ENCODE peak calls at places on chromosomes 3 and 15, in five cellular contexts. One of them, this sample, is unnamed.

GRCh38 chr3:45153658-45154437 is 7.7 kb upstream of the CDCP1 start:
- DNase-seq in lower lobe of right lung: no peak
- DNase-seq in naive thymus-derived CD4-positive, alpha-beta T cell: no peak
- DNase-seq in thyroid gland: no peak
- DNase-seq in stomach: no peak
- DNase-seq in this sample: no peak

GRCh38 chr3:42836545-42837123 is 27.4 kb downstream of the ACKR2 start:
- DNase-seq in lower lobe of right lung: no peak
- DNase-seq in naive thymus-derived CD4-positive, alpha-beta T cell: no peak
- DNase-seq in thyroid gland: no peak
- DNase-seq in stomach: no peak
- DNase-seq in this sample: no peak

GRCh38 chr3:121642601-121643314 is 17.9 kb downstream of the HCLS1 start:
- DNase-seq in lower lobe of right lung: no peak
- DNase-seq in naive thymus-derived CD4-positive, alpha-beta T cell: no peak
- DNase-seq in thyroid gland: no peak
- DNase-seq in stomach: no peak
- DNase-seq in this sample: no peak

GRCh38 chr3:113541519-113541918 is 9.2 kb downstream of the SIDT1 start:
- DNase-seq in lower lobe of right lung: no peak
- DNase-seq in naive thymus-derived CD4-positive, alpha-beta T cell: no peak
- DNase-seq in thyroid gland: no peak
- DNase-seq in stomach: no peak
- DNase-seq in this sample: no peak

GRCh38 chr3:108113975-108114374 is 23.1 kb upstream of the CD47 start:
- DNase-seq in lower lobe of right lung: no peak
- DNase-seq in naive thymus-derived CD4-positive, alpha-beta T cell: no peak
- DNase-seq in thyroid gland: no peak
- DNase-seq in stomach: no peak
- DNase-seq in this sample: no peak

GRCh38 chr3:150391200-150391599 is 16.9 kb upstream of the TSC22D2 start:
- DNase-seq in lower lobe of right lung: no peak
- DNase-seq in naive thymus-derived CD4-positive, alpha-beta T cell: no peak
- DNase-seq in thyroid gland: no peak
- DNase-seq in stomach: no peak
- DNase-seq in this sample: no peak

GRCh38 chr3:37349640-37350039 is 175.3 kb upstream of the LRRFIP2 start:
- DNase-seq in lower lobe of right lung: no peak
- DNase-seq in naive thymus-derived CD4-positive, alpha-beta T cell: no peak
- DNase-seq in thyroid gland: no peak
- DNase-seq in stomach: no peak
- DNase-seq in this sample: no peak

GRCh38 chr3:122299222-122299621 is 25.8 kb upstream of the CSTA start:
- DNase-seq in lower lobe of right lung: no peak
- DNase-seq in naive thymus-derived CD4-positive, alpha-beta T cell: no peak
- DNase-seq in thyroid gland: no peak
- DNase-seq in stomach: no peak
- DNase-seq in this sample: no peak

GRCh38 chr3:161345023-161345422 is 26.3 kb downstream of the SPTSSB start:
- DNase-seq in lower lobe of right lung: no peak
- DNase-seq in naive thymus-derived CD4-positive, alpha-beta T cell: no peak
- DNase-seq in thyroid gland: no peak
- DNase-seq in stomach: no peak
- DNase-seq in this sample: no peak

GRCh38 chr15:99677540-99678134 is 55.6 kb downstream of the LYSMD4 start:
- DNase-seq in lower lobe of right lung: no peak
- DNase-seq in naive thymus-derived CD4-positive, alpha-beta T cell: no peak
- DNase-seq in thyroid gland: no peak
- DNase-seq in stomach: no peak
- DNase-seq in this sample: no peak

GRCh38 chr3:112061152-112061551 is 25.0 kb upstream of the C3orf52 start:
- DNase-seq in lower lobe of right lung: no peak
- DNase-seq in naive thymus-derived CD4-positive, alpha-beta T cell: no peak
- DNase-seq in thyroid gland: peak; percentile 70
- DNase-seq in stomach: no peak
- DNase-seq in this sample: no peak

GRCh38 chr3:8576436-8576835 is 68.2 kb downstream of the SSUH2 start:
- DNase-seq in lower lobe of right lung: no peak
- DNase-seq in naive thymus-derived CD4-positive, alpha-beta T cell: no peak
- DNase-seq in thyroid gland: no peak
- DNase-seq in stomach: no peak
- DNase-seq in this sample: no peak

GRCh38 chr15:84604804-84605203 is 4.0 kb downstream of the ZSCAN2 start:
- DNase-seq in lower lobe of right lung: no peak
- DNase-seq in naive thymus-derived CD4-positive, alpha-beta T cell: no peak
- DNase-seq in thyroid gland: no peak
- DNase-seq in stomach: no peak
- DNase-seq in this sample: peak; percentile 8

GRCh38 chr15:48494646-48495045 is 150.9 kb downstream of the FBN1 start:
- DNase-seq in lower lobe of right lung: no peak
- DNase-seq in naive thymus-derived CD4-positive, alpha-beta T cell: no peak
- DNase-seq in thyroid gland: no peak
- DNase-seq in stomach: no peak
- DNase-seq in this sample: no peak

GRCh38 chr3:32421185-32421584 is 29.5 kb downstream of the CMTM7 start:
- DNase-seq in lower lobe of right lung: no peak
- DNase-seq in naive thymus-derived CD4-positive, alpha-beta T cell: no peak
- DNase-seq in thyroid gland: peak; percentile 40
- DNase-seq in stomach: no peak
- DNase-seq in this sample: no peak

GRCh38 chr15:77538793-77539487 is 93.8 kb downstream of the LINGO1 start:
- DNase-seq in lower lobe of right lung: peak; percentile 93
- DNase-seq in naive thymus-derived CD4-positive, alpha-beta T cell: no peak
- DNase-seq in thyroid gland: peak; percentile 97
- DNase-seq in stomach: peak; percentile 96
- DNase-seq in this sample: no peak

GRCh38 chr3:77179762-77180161 is 139.9 kb downstream of the ROBO2 start:
- DNase-seq in lower lobe of right lung: no peak
- DNase-seq in naive thymus-derived CD4-positive, alpha-beta T cell: no peak
- DNase-seq in thyroid gland: no peak
- DNase-seq in stomach: no peak
- DNase-seq in this sample: no peak

GRCh38 chr15:98292442-98293240 is 332.1 kb downstream of the ARRDC4 start:
- DNase-seq in lower lobe of right lung: no peak
- DNase-seq in naive thymus-derived CD4-positive, alpha-beta T cell: no peak
- DNase-seq in thyroid gland: peak; percentile 41
- DNase-seq in stomach: peak; percentile 38
- DNase-seq in this sample: no peak

GRCh38 chr15:94840794-94841587 is 609.6 kb downstream of the MCTP2 start:
- DNase-seq in lower lobe of right lung: no peak
- DNase-seq in naive thymus-derived CD4-positive, alpha-beta T cell: no peak
- DNase-seq in thyroid gland: no peak
- DNase-seq in stomach: no peak
- DNase-seq in this sample: no peak

GRCh38 chr3:111794701-111795100 is 64.4 kb upstream of the PHLDB2 start:
- DNase-seq in lower lobe of right lung: no peak
- DNase-seq in naive thymus-derived CD4-positive, alpha-beta T cell: no peak
- DNase-seq in thyroid gland: no peak
- DNase-seq in stomach: no peak
- DNase-seq in this sample: no peak

GRCh38 chr3:193660698-193661400 is 67.8 kb downstream of the OPA1 start:
- DNase-seq in lower lobe of right lung: no peak
- DNase-seq in naive thymus-derived CD4-positive, alpha-beta T cell: no peak
- DNase-seq in thyroid gland: no peak
- DNase-seq in stomach: no peak
- DNase-seq in this sample: no peak

GRCh38 chr15:71752604-71753289 is 57.6 kb upstream of the NR2E3 start:
- DNase-seq in lower lobe of right lung: no peak
- DNase-seq in naive thymus-derived CD4-positive, alpha-beta T cell: no peak
- DNase-seq in thyroid gland: peak; percentile 25
- DNase-seq in stomach: no peak
- DNase-seq in this sample: no peak

GRCh38 chr3:190581041-190581501 is 67.2 kb downstream of the IL1RAP start:
- DNase-seq in lower lobe of right lung: no peak
- DNase-seq in naive thymus-derived CD4-positive, alpha-beta T cell: no peak
- DNase-seq in thyroid gland: no peak
- DNase-seq in stomach: no peak
- DNase-seq in this sample: no peak

GRCh38 chr3:144164352-144164751 is 192.7 kb downstream of the DIPK2A start:
- DNase-seq in lower lobe of right lung: no peak
- DNase-seq in naive thymus-derived CD4-positive, alpha-beta T cell: no peak
- DNase-seq in thyroid gland: no peak
- DNase-seq in stomach: no peak
- DNase-seq in this sample: no peak

GRCh38 chr15:101001796-101002195 is 82.6 kb downstream of the LRRK1 start:
- DNase-seq in lower lobe of right lung: no peak
- DNase-seq in naive thymus-derived CD4-positive, alpha-beta T cell: no peak
- DNase-seq in thyroid gland: no peak
- DNase-seq in stomach: no peak
- DNase-seq in this sample: no peak

GRCh38 chr3:50327129-50327528 is 894 bp downstream of the TUSC2 start:
- DNase-seq in lower lobe of right lung: no peak
- DNase-seq in naive thymus-derived CD4-positive, alpha-beta T cell: no peak
- DNase-seq in thyroid gland: no peak
- DNase-seq in stomach: no peak
- DNase-seq in this sample: no peak
- H3K4me1 ChIP-seq in lower lobe of right lung: peaks cover 59% of the 10 kb centered on the region
- H3K4me1 ChIP-seq in naive thymus-derived CD4-positive, alpha-beta T cell: peaks cover 11% of the 10 kb centered on the region
- H3K4me1 ChIP-seq in thyroid gland: peaks cover 15% of the 10 kb centered on the region
- H3K4me1 ChIP-seq in stomach: peaks cover 74% of the 10 kb centered on the region
- H3K4me1 ChIP-seq in this sample: peaks cover 17% of the 10 kb centered on the region

GRCh38 chr3:197800379-197800778 is 9.3 kb downstream of the LRCH3 start:
- DNase-seq in lower lobe of right lung: no peak
- DNase-seq in naive thymus-derived CD4-positive, alpha-beta T cell: no peak
- DNase-seq in thyroid gland: no peak
- DNase-seq in stomach: no peak
- DNase-seq in this sample: no peak

GRCh38 chr3:197801801-197802504 is 10.9 kb downstream of the LRCH3 start:
- DNase-seq in lower lobe of right lung: no peak
- DNase-seq in naive thymus-derived CD4-positive, alpha-beta T cell: peak; percentile 34
- DNase-seq in thyroid gland: no peak
- DNase-seq in stomach: no peak
- DNase-seq in this sample: no peak

GRCh38 chr3:197796087-197796486 is 5.0 kb downstream of the LRCH3 start:
- DNase-seq in lower lobe of right lung: no peak
- DNase-seq in naive thymus-derived CD4-positive, alpha-beta T cell: no peak
- DNase-seq in thyroid gland: no peak
- DNase-seq in stomach: no peak
- DNase-seq in this sample: no peak

GRCh38 chr3:197795200-197795599 is 4.1 kb downstream of the LRCH3 start:
- DNase-seq in lower lobe of right lung: no peak
- DNase-seq in naive thymus-derived CD4-positive, alpha-beta T cell: no peak
- DNase-seq in thyroid gland: no peak
- DNase-seq in stomach: no peak
- DNase-seq in this sample: no peak

DNA sequence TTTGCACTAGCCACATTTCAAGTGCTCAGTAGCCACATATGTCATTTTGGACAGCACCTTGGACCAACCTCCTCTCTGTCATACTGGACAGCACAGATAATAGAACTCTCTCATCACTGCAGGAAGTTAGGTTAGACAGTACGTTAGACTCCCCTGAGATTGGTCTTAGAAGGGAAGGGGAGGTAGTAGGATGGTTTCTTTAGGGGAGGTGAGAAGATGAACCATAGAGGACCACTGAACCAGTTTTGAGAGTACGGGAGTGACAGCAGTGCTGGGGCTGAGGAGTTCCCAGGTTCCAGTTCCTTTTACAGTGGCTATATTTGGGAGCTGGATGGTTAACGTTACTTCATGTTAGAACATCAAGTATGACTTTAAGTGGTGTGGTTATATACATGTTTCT is 7.8 kb downstream of the LRCH3 start:
- DNase-seq in lower lobe of right lung: no peak
- DNase-seq in naive thymus-derived CD4-positive, alpha-beta T cell: no peak
- DNase-seq in thyroid gland: no peak
- DNase-seq in stomach: no peak
- DNase-seq in this sample: no peak
- H3K4me3 ChIP-seq in lower lobe of right lung: no peak overlapping the region
- H3K4me3 ChIP-seq in naive thymus-derived CD4-positive, alpha-beta T cell: no peak overlapping the region
- H3K4me3 ChIP-seq in thyroid gland: no peak overlapping the region
- H3K4me3 ChIP-seq in stomach: no peak overlapping the region
- H3K4me3 ChIP-seq in this sample: no peak overlapping the region

GRCh38 chr3:118478706-118479276 is 555.9 kb downstream of the IGSF11 start:
- DNase-seq in lower lobe of right lung: no peak
- DNase-seq in naive thymus-derived CD4-positive, alpha-beta T cell: no peak
- DNase-seq in thyroid gland: no peak
- DNase-seq in stomach: no peak
- DNase-seq in this sample: no peak

GRCh38 chr3:118476885-118477618 is 557.6 kb downstream of the IGSF11 start:
- DNase-seq in lower lobe of right lung: no peak
- DNase-seq in naive thymus-derived CD4-positive, alpha-beta T cell: no peak
- DNase-seq in thyroid gland: no peak
- DNase-seq in stomach: no peak
- DNase-seq in this sample: no peak

GRCh38 chr3:118477768-118478167 is 556.9 kb downstream of the IGSF11 start:
- DNase-seq in lower lobe of right lung: no peak
- DNase-seq in naive thymus-derived CD4-positive, alpha-beta T cell: no peak
- DNase-seq in thyroid gland: no peak
- DNase-seq in stomach: no peak
- DNase-seq in this sample: no peak

GRCh38 chr3:118480101-118480860 is 554.4 kb downstream of the IGSF11 start:
- DNase-seq in lower lobe of right lung: no peak
- DNase-seq in naive thymus-derived CD4-positive, alpha-beta T cell: no peak
- DNase-seq in thyroid gland: no peak
- DNase-seq in stomach: no peak
- DNase-seq in this sample: no peak

DNA sequence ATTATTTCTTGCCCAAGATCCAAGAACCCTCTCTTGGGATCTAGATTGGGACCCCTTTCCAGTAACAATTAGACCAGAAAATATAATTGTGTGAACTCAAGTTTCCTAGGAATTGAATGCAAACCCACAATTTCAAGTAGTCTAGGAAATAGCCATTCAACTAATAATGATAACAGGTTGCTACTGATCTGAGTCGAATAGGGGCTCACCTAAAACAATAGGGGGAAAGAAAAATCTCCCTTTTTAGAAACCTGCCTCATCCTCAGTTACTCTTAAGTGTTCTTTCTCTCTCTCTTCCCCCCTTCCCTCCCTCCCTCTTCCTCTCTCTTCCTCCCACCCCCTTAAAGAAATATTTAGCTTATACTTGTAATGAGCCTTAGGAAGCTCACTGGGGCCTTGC is 555.3 kb downstream of the IGSF11 start:
- DNase-seq in lower lobe of right lung: no peak
- DNase-seq in naive thymus-derived CD4-positive, alpha-beta T cell: no peak
- DNase-seq in thyroid gland: no peak
- DNase-seq in stomach: no peak
- DNase-seq in this sample: no peak
- H3K4me1 ChIP-seq in lower lobe of right lung: no peaks in the 10 kb centered on the region
- H3K4me1 ChIP-seq in naive thymus-derived CD4-positive, alpha-beta T cell: no peaks in the 10 kb centered on the region
- H3K4me1 ChIP-seq in thyroid gland: no peaks in the 10 kb centered on the region
- H3K4me1 ChIP-seq in stomach: no peaks in the 10 kb centered on the region
- H3K4me1 ChIP-seq in this sample: no peaks in the 10 kb centered on the region

GRCh38 chr3:197426161-197426566 is 127.8 kb upstream of the DLG1 start:
- DNase-seq in lower lobe of right lung: no peak
- DNase-seq in naive thymus-derived CD4-positive, alpha-beta T cell: no peak
- DNase-seq in thyroid gland: peak; percentile 52
- DNase-seq in stomach: no peak
- DNase-seq in this sample: no peak

GRCh38 chr3:197424674-197425484 is 126.5 kb upstream of the DLG1 start:
- DNase-seq in lower lobe of right lung: no peak
- DNase-seq in naive thymus-derived CD4-positive, alpha-beta T cell: no peak
- DNase-seq in thyroid gland: no peak
- DNase-seq in stomach: no peak
- DNase-seq in this sample: no peak

GRCh38 chr3:197427013-197427412 is 128.6 kb upstream of the DLG1 start:
- DNase-seq in lower lobe of right lung: no peak
- DNase-seq in naive thymus-derived CD4-positive, alpha-beta T cell: no peak
- DNase-seq in thyroid gland: no peak
- DNase-seq in stomach: no peak
- DNase-seq in this sample: no peak

GRCh38 chr3:197423376-197423775 is 125.0 kb upstream of the DLG1 start:
- DNase-seq in lower lobe of right lung: no peak
- DNase-seq in naive thymus-derived CD4-positive, alpha-beta T cell: no peak
- DNase-seq in thyroid gland: no peak
- DNase-seq in stomach: no peak
- DNase-seq in this sample: no peak

GRCh38 chr3:197425485-197426131 is 127.2 kb upstream of the DLG1 start:
- DNase-seq in lower lobe of right lung: no peak
- DNase-seq in naive thymus-derived CD4-positive, alpha-beta T cell: no peak
- DNase-seq in thyroid gland: no peak
- DNase-seq in stomach: no peak
- DNase-seq in this sample: no peak
- H3K4me3 ChIP-seq in lower lobe of right lung: no peak overlapping the region
- H3K4me3 ChIP-seq in naive thymus-derived CD4-positive, alpha-beta T cell: no peak overlapping the region
- H3K4me3 ChIP-seq in thyroid gland: no peak overlapping the region
- H3K4me3 ChIP-seq in stomach: no peak overlapping the region
- H3K4me3 ChIP-seq in this sample: no peak overlapping the region

This sample was measured in effector memory CD4-positive, alpha-beta T cell.